ENCODE peak calls at places on chromosomes 13 and 19, in six cellular contexts. J is A549, L is K562, I is Panc1, P is SK-N-SH, X is GM23338. V is an unnamed sample.

GRCh38 chr13:55566779-55567178 is 1573.9 kb upstream of the PRR20A start:
- DNase-seq in X (peak), J (no peak), P (no peak), I (no peak), L (no peak), V (no peak)

GRCh38 chr13:101397742-101398141 is 18.6 kb downstream of the NALCN start:
- DNase-seq in X (no peak), J (peak), P (no peak), L (no peak), I (no peak), V (no peak)

GRCh38 chr13:90498816-90499215 is 848.7 kb upstream of the MIR17HG start:
- DNase-seq in J (no peak), L (no peak), I (no peak), P (no peak), X (no peak), V (no peak)

GRCh38 chr13:100954430-100955361 is 280.1 kb upstream of the TMTC4 start:
- DNase-seq in I (no peak), L (no peak), J (no peak), P (peak), X (no peak), V (no peak)

GRCh38 chr19:44602071-44602470 is 11.3 kb upstream of the IGSF23 start:
- DNase-seq in I (no peak), L (no peak), X (no peak), P (no peak), J (no peak), V (no peak)

GRCh38 chr13:48412881-48413351 is at the start of gene LPAR6:
- DNase-seq in X (peak), P (no peak), I (no peak), J (peak), L (no peak), V (no peak)

GRCh38 chr13:52738719-52739467 is 727 bp downstream of the CNMD start:
- DNase-seq in I (no peak), J (no peak), L (peak), P (no peak), X (peak), V (no peak)

GRCh38 chr19:54608792-54609191 is 15.4 kb downstream of the LILRA1 start:
- DNase-seq in I (no peak), J (no peak), L (no peak), P (no peak), X (no peak), V (no peak)

GRCh38 chr13:105272660-105273631 is 1262.5 kb downstream of the EFNB2 start:
- DNase-seq in L (no peak), I (no peak), X (no peak), J (no peak), P (no peak), V (no peak)

GRCh38 chr13:97344250-97345175 is 89.5 kb upstream of the RAP2A start:
- DNase-seq in I (no peak), L (no peak), X (peak), J (peak), P (peak), V (peak)

GRCh38 chr19:38183227-38183914 is 40.7 kb downstream of the DPF1 start:
- DNase-seq in P (no peak), J (no peak), X (peak), I (no peak), L (peak), V (no peak)

GRCh38 chr13:25633108-25633507 is 261.3 kb downstream of the ATP8A2 start:
- DNase-seq in I (no peak), X (no peak), L (no peak), P (no peak), J (no peak), V (no peak)

GRCh38 chr19:55431183-55431582 is 11.9 kb downstream of the SHISA7 start:
- DNase-seq in X (no peak), L (no peak), P (no peak), J (no peak), I (no peak), V (no peak)

GRCh38 chr19:10510301-10510802 is 6.9 kb downstream of the S1PR5 start:
- DNase-seq in L (peak), X (peak), I (no peak), P (peak), J (no peak), V (no peak)

GRCh38 chr19:54127688-54128440 is 9.7 kb upstream of the CNOT3 start:
- DNase-seq in J (no peak), X (no peak), P (no peak), L (no peak), I (no peak), V (no peak)

GRCh38 chr13:44906758-44907157 is 82.5 kb downstream of the NUFIP1 start:
- DNase-seq in P (no peak), I (no peak), J (no peak), X (no peak), L (no peak), V (no peak)

GRCh38 chr19:56167064-56167578 is 8.7 kb upstream of the GALP start:
- DNase-seq in P (no peak), I (no peak), J (no peak), X (peak), L (peak), V (no peak)

GRCh38 chr13:80132741-80133601 is 208.0 kb downstream of the SPRY2 start:
- DNase-seq in P (peak), L (no peak), J (peak), X (peak), I (no peak), V (no peak)

GRCh38 chr13:33771296-33771695 is 46.7 kb upstream of the RFC3 start:
- DNase-seq in P (no peak), J (no peak), L (no peak), I (no peak), X (no peak), V (no peak)

GRCh38 chr13:37446503-37446902 is 152.1 kb downstream of the POSTN start:
- DNase-seq in X (no peak), I (no peak), P (no peak), L (no peak), J (no peak), V (no peak)

GRCh38 chr19:44635581-44636438 is 7.9 kb upstream of the PVR start:
- DNase-seq in L (no peak), P (no peak), X (no peak), I (no peak), J (no peak), V (no peak)

GRCh38 chr13:35953537-35954206 is 177.5 kb downstream of the DCLK1 start:
- DNase-seq in J (peak), X (peak), I (no peak), L (peak), P (peak), V (peak)

GRCh38 chr13:48749144-48749543 is 95.4 kb downstream of the CYSLTR2 start:
- DNase-seq in J (no peak), P (no peak), I (no peak), L (no peak), X (no peak), V (no peak)

GRCh38 chr13:83883061-83883523 is 818 bp upstream of the SLITRK1 start:
- DNase-seq in L (no peak), J (no peak), X (peak), I (no peak), P (no peak), V (no peak)

GRCh38 chr13:47220453-47221150 is 323.7 kb upstream of the HTR2A start:
- DNase-seq in I (no peak), L (no peak), X (peak), J (no peak), P (no peak), V (no peak)

GRCh38 chr19:47035495-47036232 is 12.8 kb downstream of the TMEM160 start:
- DNase-seq in L (peak), J (peak), I (peak), X (peak), P (peak), V (peak)

GRCh38 chr19:45526143-45526542 is 18.9 kb downstream of the VASP start:
- DNase-seq in I (no peak), X (peak), P (peak), J (peak), L (peak), V (no peak)

GRCh38 chr13:47679391-47679790 is 321.7 kb downstream of the SUCLA2 start:
- DNase-seq in P (no peak), X (no peak), L (no peak), I (no peak), J (no peak), V (no peak)

GRCh38 chr19:45446295-45446694 is 21.5 kb upstream of the FOSB start:
- DNase-seq in J (peak), P (peak), X (peak), I (no peak), L (no peak), V (no peak)

GRCh38 chr19:19418548-19419260 is 13.2 kb downstream of the GATAD2A start:
- DNase-seq in L (no peak), X (no peak), I (no peak), J (no peak), P (no peak), V (no peak)

GRCh38 chr19:52662631-52663030 is 24.5 kb upstream of the ZNF83 start:
- DNase-seq in L (no peak), I (no peak), X (no peak), P (no peak), J (no peak), V (peak)

GRCh38 chr13:21051675-21052074 is 9.7 kb downstream of the LATS2 start:
- DNase-seq in X (no peak), J (no peak), P (no peak), L (no peak), I (no peak), V (no peak)

GRCh38 chr13:98782654-98783053 is 30.2 kb upstream of the SLC15A1 start:
- DNase-seq in I (no peak), L (no peak), J (no peak), X (no peak), P (no peak), V (no peak)

GRCh38 chr13:48818495-48818961 is 157.2 kb upstream of the FNDC3A start:
- DNase-seq in P (no peak), J (peak), I (peak), X (peak), L (no peak), V (no peak)

GRCh38 chr13:20716951-20717350 is 13.5 kb downstream of the IL17D start:
- DNase-seq in X (peak), I (no peak), J (no peak), L (no peak), P (no peak), V (no peak)

GRCh38 chr19:20423381-20424207 is 142.0 kb downstream of the ZNF737 start:
- DNase-seq in L (no peak), I (peak), P (peak), X (peak), J (no peak), V (no peak)

GRCh38 chr19:38831142-38831605 is 420 bp downstream of the ECH1 start:
- DNase-seq in I (no peak), J (peak), L (no peak), P (peak), X (peak), V (no peak)

GRCh38 chr19:48670699-48671455 is 1.9 kb downstream of the NTN5 start:
- DNase-seq in X (no peak), J (no peak), P (no peak), L (no peak), I (no peak), V (no peak)

GRCh38 chr13:20492641-20493040 is 33.0 kb downstream of the CRYL1 start:
- DNase-seq in J (peak), I (no peak), X (peak), P (no peak), L (peak), V (peak)

GRCh38 chr19:18772620-18773587 is 18.2 kb downstream of the COMP start:
- DNase-seq in L (no peak), J (no peak), P (no peak), I (no peak), X (peak), V (no peak)

GRCh38 chr19:4584670-4585460 is 25.4 kb upstream of the SEMA6B start:
- DNase-seq in J (no peak), L (peak), X (peak), P (peak), I (no peak), V (no peak)
- TF ChIP-seq REST in J (no peak), L (no peak), X (no peak), P (no peak), I (no peak), V (no peak)

GRCh38 chr13:95547531-95548167 is 4.9 kb upstream of the CLDN10 start:
- DNase-seq in I (no peak), P (no peak), J (no peak), L (no peak), X (no peak), V (no peak)
- TF ChIP-seq REST in I (no peak), P (no peak), J (no peak), L (no peak), X (no peak), V (no peak)

GRCh38 chr19:15419413-15420025 is 731 bp upstream of the AKAP8L start:
- DNase-seq in J (no peak), X (no peak), I (no peak), L (no peak), P (no peak), V (no peak)
- TF ChIP-seq REST in J (no peak), X (no peak), I (no peak), L (no peak), P (no peak), V (no peak)

GRCh38 chr19:41928221-41928683 is at the start of gene ERFL:
- DNase-seq in P (peak), I (no peak), J (no peak), X (peak), L (peak), V (no peak)

GRCh38 chr19:41927810-41928192 is 448 bp downstream of the ERFL start:
- DNase-seq in X (peak), P (peak), L (peak), J (no peak), I (no peak), V (no peak)

GRCh38 chr19:41930322-41930722 is 2.1 kb upstream of the ERFL start:
- DNase-seq in J (no peak), P (no peak), X (no peak), I (no peak), L (peak), V (no peak)

GRCh38 chr19:41929536-41930071 is 1.4 kb upstream of the ERFL start:
- DNase-seq in J (no peak), X (peak), P (no peak), L (no peak), I (no peak), V (no peak)

DNA sequence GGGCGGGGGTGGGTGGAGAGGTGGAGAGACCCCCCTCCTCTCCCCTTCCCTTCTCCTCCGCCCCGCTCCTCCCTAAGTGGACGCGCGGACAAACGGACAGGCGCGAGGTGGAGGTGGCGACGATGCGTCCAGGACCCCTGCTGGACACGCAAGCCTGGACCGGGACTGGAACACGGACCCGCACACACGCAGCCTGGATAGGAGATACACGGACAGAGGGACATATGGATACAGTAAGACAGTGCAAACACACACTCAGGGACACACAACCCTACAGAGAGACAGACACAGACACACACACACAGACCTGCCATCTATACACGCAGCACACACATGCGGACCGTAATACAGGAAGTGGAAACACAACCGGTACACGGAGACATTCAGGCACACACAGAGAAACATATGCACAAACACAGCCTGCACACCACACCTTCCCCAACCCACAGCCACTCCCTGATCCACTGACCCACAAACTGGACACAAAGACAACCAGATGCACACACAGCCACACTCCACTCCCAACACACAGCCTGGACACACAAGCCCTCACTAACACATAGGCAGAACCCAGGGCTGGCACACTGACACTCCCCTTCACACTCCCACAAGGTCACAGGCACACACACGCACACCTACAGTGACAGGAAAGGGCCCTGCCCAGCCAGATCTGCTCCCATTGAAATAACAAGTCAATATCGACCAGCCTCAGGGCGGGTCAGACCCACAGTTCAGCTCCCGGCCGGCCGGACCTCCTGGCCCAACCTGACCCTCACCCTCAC is 696 bp upstream of the ERFL start:
- DNase-seq in P (no peak), L (peak), X (no peak), I (no peak), J (peak), V (no peak)
- TF ChIP-seq REST in P (no peak), L (peak), X (no peak), I (no peak), J (no peak), V (no peak)

DNA sequence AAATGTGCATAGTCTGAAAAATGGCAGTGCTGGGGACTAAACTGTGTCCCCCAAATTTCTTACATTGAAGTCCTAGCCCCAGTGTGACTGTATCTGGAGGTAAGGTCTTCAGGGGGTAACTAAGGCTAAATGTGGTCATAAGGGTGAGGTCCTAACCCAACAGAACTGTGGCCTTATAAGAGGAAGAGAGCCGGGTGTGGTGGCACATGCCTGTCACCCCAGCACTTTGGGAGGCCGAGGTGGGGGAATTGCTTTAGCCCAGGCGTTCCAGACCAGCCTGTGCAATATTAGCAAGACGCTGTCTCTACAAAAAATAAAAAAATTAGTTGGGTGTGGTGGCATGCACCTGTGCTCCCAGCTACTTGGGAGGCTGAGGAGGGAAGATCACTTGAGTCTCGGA is 17.8 kb downstream of the PROZ start:
- DNase-seq in J (no peak), P (no peak), I (no peak), X (no peak), L (no peak), V (no peak)
- TF ChIP-seq REST in J (no peak), P (no peak), I (no peak), X (no peak), L (no peak), V (no peak)

GRCh38 chr19:36918090-36918489 is 2.0 kb downstream of the ZNF568 start:
- DNase-seq in P (no peak), J (no peak), X (no peak), L (no peak), I (no peak), V (no peak)
- TF ChIP-seq REST in P (no peak), J (no peak), X (no peak), L (no peak), I (no peak), V (no peak)

GRCh38 chr19:33524024-33524664 is 2.6 kb upstream of the PEPD start:
- DNase-seq in P (no peak), X (no peak), I (no peak), J (no peak), L (no peak), V (no peak)
- TF ChIP-seq REST in P (no peak), X (no peak), I (no peak), J (no peak), L (no peak), V (no peak)

GRCh38 chr19:49746206-49746958 is 16.7 kb downstream of the TSKS start:
- DNase-seq in L (peak), J (peak), P (peak), I (no peak), X (peak), V (peak)
- TF ChIP-seq REST in L (no peak), J (no peak), P (no peak), I (no peak), X (no peak), V (no peak)